ENCODE peak calls at places on chromosomes 4 and X, in ten cellular contexts. Z is GM19239; K is SJSA1; S is pons; G is fibroblast of gingiva; V is Jurkat, Clone E6-1; X is neuronal stem cell; Q is stimulated activated CD8-positive, alpha-beta memory T cell treated with anti-CD3 and anti-CD28 coated beads, Interleukin-4, amount 100 ng/mL, for 4 hours; O is NCI-H748 treated with DMSO at 0.1 percent for 48 hours; L is NCI-H1092 treated with DMSO at 0.1 percent for 48 hours. W is an unnamed sample.

GRCh38 chr4:88054909-88055308 is 47.5 kb downstream of the PKD2 start:
- DNase-seq in K (no peak), V (peak; percentile 16), G (peak; percentile 35), Z (no peak), L (peak; percentile 1), Q (no peak), S (peak; percentile 37), X (peak; percentile 24), O (no peak), W (no peak)

GRCh38 chr4:48300004-48300403 is 30.4 kb upstream of the TEC start:
- DNase-seq in K (no peak), G (peak; percentile 67), Q (no peak), V (no peak), Z (no peak), L (no peak), X (no peak), S (no peak), O (no peak), W (no peak)

GRCh38 chr4:102094474-102094873 is 250.8 kb downstream of the SLC39A8 start:
- DNase-seq in V (no peak), S (peak; percentile 3), G (no peak), K (no peak), X (no peak), Z (no peak), Q (no peak), L (no peak), O (no peak), W (no peak)

GRCh38 chr4:156677136-156677535 is 294.5 kb downstream of the PDGFC start:
- DNase-seq in G (peak; percentile 49), K (no peak), X (peak; percentile 38), O (no peak), Z (no peak), S (no peak), L (peak; percentile 24), Q (no peak), V (peak; percentile 47), W (no peak)

GRCh38 chr4:188955066-188955465 is 815.8 kb downstream of the TRIML1 start:
- DNase-seq in O (no peak), Q (no peak), V (no peak), Z (no peak), G (no peak), S (no peak), X (no peak), L (no peak), K (no peak), W (no peak)

GRCh38 chr4:77849278-77849965 is 13.2 kb upstream of the MRPL1 start:
- DNase-seq in Z (no peak), L (no peak), V (no peak), G (no peak), O (no peak), K (no peak), X (no peak), Q (no peak), S (no peak), W (no peak)

GRCh38 chr4:55499495-55499894 is 47.2 kb downstream of the CLOCK start:
- DNase-seq in S (no peak), G (no peak), L (no peak), Q (no peak), K (no peak), X (no peak), O (no peak), V (no peak), Z (no peak), W (no peak)

GRCh38 chr4:81173213-81173612 is 41.8 kb downstream of the PRKG2 start:
- DNase-seq in G (peak; percentile 62), X (no peak), K (no peak), O (no peak), Q (no peak), V (no peak), Z (no peak), L (no peak), S (no peak), W (no peak)

GRCh38 chr4:109588176-109588575 is 28.1 kb downstream of the MCUB start:
- DNase-seq in K (no peak), X (no peak), Z (peak; percentile 57), Q (no peak), S (peak; percentile 12), G (no peak), O (no peak), L (no peak), V (no peak), W (no peak)

GRCh38 chr4:1872918-1873269 is 1.7 kb downstream of the NSD2 start:
- DNase-seq in S (no peak), Z (peak; percentile 48), V (peak; percentile 66), G (peak; percentile 32), X (no peak), K (peak; percentile 30), Q (no peak), O (no peak), L (peak; percentile 4), W (no peak)

GRCh38 chrX:24380273-24381036 is 20.0 kb downstream of the SUPT20HL1 start:
- DNase-seq in O (no peak), Z (no peak), K (no peak), G (no peak), X (no peak), V (no peak), S (no peak), Q (no peak), L (peak; percentile 39), W (no peak)

GRCh38 chr4:89382439-89382838 is 74.8 kb upstream of the GPRIN3 start:
- DNase-seq in Q (no peak), G (no peak), K (no peak), X (no peak), Z (no peak), S (peak; percentile 18), O (no peak), L (no peak), V (no peak), W (no peak)

GRCh38 chrX:17581650-17582049 is 155.6 kb upstream of the SCML1 start:
- DNase-seq in Z (no peak), G (no peak), S (no peak), Q (no peak), L (no peak), X (no peak), V (no peak), K (no peak), O (no peak), W (no peak)

GRCh38 chr4:48944659-48945290 is 38.2 kb upstream of the OCIAD2 start:
- DNase-seq in L (no peak), K (no peak), V (peak; percentile 51), O (no peak), Z (no peak), S (no peak), Q (no peak), X (no peak), G (no peak), W (no peak)

GRCh38 chrX:5971300-5971699 is 257.4 kb downstream of the NLGN4X start:
- DNase-seq in Z (no peak), Q (no peak), K (no peak), L (no peak), G (no peak), X (no peak), O (no peak), V (no peak), S (no peak), W (no peak)

GRCh38 chr4:4574792-4575191 is 32.9 kb upstream of the STX18 start:
- DNase-seq in Z (no peak), S (peak; percentile 55), G (peak; percentile 98), K (peak; percentile 69), X (no peak), O (no peak), V (no peak), Q (no peak), L (no peak), W (peak; percentile 34)

GRCh38 chr4:184636144-184636543 is 13.1 kb downstream of the CASP3 start:
- DNase-seq in K (no peak), V (no peak), Z (no peak), Q (no peak), O (no peak), G (no peak), L (no peak), X (no peak), S (no peak), W (no peak)

GRCh38 chr4:94765653-94766052 is 7.9 kb downstream of the BMPR1B start:
- DNase-seq in O (no peak), L (no peak), X (no peak), Z (no peak), S (no peak), Q (no peak), K (no peak), V (no peak), G (no peak), W (no peak)

GRCh38 chr4:175062183-175062592 is 144.0 kb downstream of the ADAM29 start:
- DNase-seq in Q (no peak), G (no peak), S (no peak), L (no peak), X (no peak), K (no peak), V (no peak), Z (no peak), O (no peak), W (no peak)

GRCh38 chr4:86688026-86688425 is 93.9 kb downstream of the PTPN13 start:
- DNase-seq in L (no peak), V (no peak), K (no peak), Q (no peak), Z (no peak), O (no peak), X (no peak), G (no peak), S (no peak), W (no peak)

GRCh38 chrX:37509349-37509748 is 62.1 kb upstream of the LANCL3 start:
- DNase-seq in Z (no peak), Q (no peak), G (no peak), X (no peak), S (peak; percentile 3), L (no peak), V (peak; percentile 0), K (no peak), O (no peak), W (no peak)

GRCh38 chr4:83054928-83055327 is 19.9 kb downstream of the COPS4 start:
- DNase-seq in K (no peak), S (no peak), G (peak; percentile 8), V (peak; percentile 15), Z (no peak), L (no peak), O (no peak), Q (no peak), X (no peak), W (no peak)

W was measured in putamen.